ENCODE peak calls at places on chromosomes 7 and 10, in ten cellular contexts. One of them, this sample, is unnamed. For H3K4me1, the result is how much of the 10 kb centered on the place peaks cover.

GRCh38 chr7:15602236-15602635 is 40.4 kb upstream of the AGMO start:
- DNase-seq in spleen: no peak
- DNase-seq in transverse colon: no peak
- DNase-seq in Peyer's patch: no peak
- DNase-seq in prostate gland: no peak
- DNase-seq in keratinocyte: no peak
- DNase-seq in mammary epithelial cell: no peak
- DNase-seq in mucosa of descending colon: no peak
- DNase-seq in neural progenitor cell: no peak
- DNase-seq in testis: no peak
- DNase-seq in this sample: no peak

GRCh38 chr10:88286030-88286429 is 297.1 kb downstream of the RNLS start:
- DNase-seq in spleen: no peak
- DNase-seq in transverse colon: no peak
- DNase-seq in Peyer's patch: no peak
- DNase-seq in prostate gland: no peak
- DNase-seq in keratinocyte: no peak
- DNase-seq in mammary epithelial cell: no peak
- DNase-seq in mucosa of descending colon: no peak
- DNase-seq in neural progenitor cell: no peak
- DNase-seq in testis: no peak
- DNase-seq in this sample: no peak

GRCh38 chr7:128827248-128827958 is 2.8 kb upstream of the FLNC start:
- DNase-seq in spleen: no peak
- DNase-seq in transverse colon: no peak
- DNase-seq in Peyer's patch: no peak
- DNase-seq in prostate gland: no peak
- DNase-seq in keratinocyte: no peak
- DNase-seq in mammary epithelial cell: no peak
- DNase-seq in mucosa of descending colon: no peak
- DNase-seq in neural progenitor cell: peak
- DNase-seq in testis: no peak
- DNase-seq in this sample: no peak

GRCh38 chr7:101163281-101164070 is 1.9 kb downstream of the VGF start:
- DNase-seq in spleen: peak
- DNase-seq in transverse colon: no peak
- DNase-seq in Peyer's patch: no peak
- DNase-seq in prostate gland: no peak
- DNase-seq in keratinocyte: no peak
- DNase-seq in mammary epithelial cell: peak
- DNase-seq in mucosa of descending colon: no peak
- DNase-seq in neural progenitor cell: peak
- DNase-seq in testis: peak
- DNase-seq in this sample: no peak

GRCh38 chr7:15684036-15684815 is 2.3 kb downstream of the MEOX2 start:
- DNase-seq in spleen: no peak
- DNase-seq in transverse colon: no peak
- DNase-seq in Peyer's patch: no peak
- DNase-seq in prostate gland: no peak
- DNase-seq in keratinocyte: no peak
- DNase-seq in mammary epithelial cell: no peak
- DNase-seq in mucosa of descending colon: no peak
- DNase-seq in neural progenitor cell: no peak
- DNase-seq in testis: no peak
- DNase-seq in this sample: no peak

GRCh38 chr10:99534939-99535763 is 2.4 kb downstream of the NKX2-3 start:
- DNase-seq in spleen: no peak
- DNase-seq in transverse colon: peak
- DNase-seq in Peyer's patch: no peak
- DNase-seq in prostate gland: no peak
- DNase-seq in keratinocyte: no peak
- DNase-seq in mammary epithelial cell: peak
- DNase-seq in mucosa of descending colon: peak
- DNase-seq in neural progenitor cell: peak
- DNase-seq in testis: no peak
- DNase-seq in this sample: no peak

GRCh38 chr10:104099274-104099673 is 13.6 kb upstream of the COL17A1 start:
- DNase-seq in spleen: no peak
- DNase-seq in transverse colon: no peak
- DNase-seq in Peyer's patch: no peak
- DNase-seq in prostate gland: no peak
- DNase-seq in keratinocyte: no peak
- DNase-seq in mammary epithelial cell: no peak
- DNase-seq in mucosa of descending colon: no peak
- DNase-seq in neural progenitor cell: no peak
- DNase-seq in testis: no peak
- DNase-seq in this sample: no peak

GRCh38 chr7:133529861-133530260 is 277.0 kb downstream of the EXOC4 start:
- DNase-seq in spleen: no peak
- DNase-seq in transverse colon: no peak
- DNase-seq in Peyer's patch: no peak
- DNase-seq in prostate gland: no peak
- DNase-seq in keratinocyte: no peak
- DNase-seq in mammary epithelial cell: no peak
- DNase-seq in mucosa of descending colon: no peak
- DNase-seq in neural progenitor cell: no peak
- DNase-seq in testis: no peak
- DNase-seq in this sample: no peak

GRCh38 chr10:132849546-132850031 is 63.6 kb upstream of the NKX6-2 start:
- DNase-seq in spleen: peak
- DNase-seq in transverse colon: no peak
- DNase-seq in Peyer's patch: peak
- DNase-seq in prostate gland: no peak
- DNase-seq in keratinocyte: no peak
- DNase-seq in mammary epithelial cell: no peak
- DNase-seq in mucosa of descending colon: no peak
- DNase-seq in neural progenitor cell: no peak
- DNase-seq in testis: peak
- DNase-seq in this sample: no peak

GRCh38 chr10:129790710-129791446 is 173.2 kb downstream of the EBF3 start:
- DNase-seq in spleen: peak
- DNase-seq in transverse colon: no peak
- DNase-seq in Peyer's patch: no peak
- DNase-seq in prostate gland: no peak
- DNase-seq in keratinocyte: no peak
- DNase-seq in mammary epithelial cell: no peak
- DNase-seq in mucosa of descending colon: no peak
- DNase-seq in neural progenitor cell: no peak
- DNase-seq in testis: no peak
- DNase-seq in this sample: no peak

GRCh38 chr10:69620625-69621024 is 9.4 kb upstream of the FAM241B start:
- DNase-seq in spleen: no peak
- DNase-seq in transverse colon: no peak
- DNase-seq in Peyer's patch: no peak
- DNase-seq in prostate gland: no peak
- DNase-seq in keratinocyte: no peak
- DNase-seq in mammary epithelial cell: no peak
- DNase-seq in mucosa of descending colon: no peak
- DNase-seq in neural progenitor cell: no peak
- DNase-seq in testis: no peak
- DNase-seq in this sample: no peak

GRCh38 chr10:3852147-3852904 is 67.3 kb upstream of the KLF6 start:
- DNase-seq in spleen: peak
- DNase-seq in transverse colon: peak
- DNase-seq in Peyer's patch: peak
- DNase-seq in prostate gland: peak
- DNase-seq in keratinocyte: peak
- DNase-seq in mammary epithelial cell: peak
- DNase-seq in mucosa of descending colon: peak
- DNase-seq in neural progenitor cell: no peak
- DNase-seq in testis: peak
- DNase-seq in this sample: peak

GRCh38 chr7:47337531-47337930 is 244.4 kb downstream of the TNS3 start:
- DNase-seq in spleen: peak
- DNase-seq in transverse colon: no peak
- DNase-seq in Peyer's patch: peak
- DNase-seq in prostate gland: no peak
- DNase-seq in keratinocyte: no peak
- DNase-seq in mammary epithelial cell: no peak
- DNase-seq in mucosa of descending colon: no peak
- DNase-seq in neural progenitor cell: no peak
- DNase-seq in testis: no peak
- DNase-seq in this sample: no peak

GRCh38 chr7:28595081-28595480 is 182.8 kb downstream of the CREB5 start:
- DNase-seq in spleen: no peak
- DNase-seq in transverse colon: no peak
- DNase-seq in Peyer's patch: no peak
- DNase-seq in prostate gland: no peak
- DNase-seq in keratinocyte: no peak
- DNase-seq in mammary epithelial cell: no peak
- DNase-seq in mucosa of descending colon: no peak
- DNase-seq in neural progenitor cell: no peak
- DNase-seq in testis: no peak
- DNase-seq in this sample: no peak

GRCh38 chr7:66664590-66665293 is 36.1 kb downstream of the KCTD7 start:
- DNase-seq in spleen: peak
- DNase-seq in transverse colon: no peak
- DNase-seq in Peyer's patch: no peak
- DNase-seq in prostate gland: no peak
- DNase-seq in keratinocyte: no peak
- DNase-seq in mammary epithelial cell: no peak
- DNase-seq in mucosa of descending colon: no peak
- DNase-seq in neural progenitor cell: no peak
- DNase-seq in testis: no peak
- DNase-seq in this sample: no peak

GRCh38 chr7:114986805-114987204 is 64.9 kb downstream of the MDFIC start:
- DNase-seq in spleen: no peak
- DNase-seq in transverse colon: no peak
- DNase-seq in Peyer's patch: no peak
- DNase-seq in prostate gland: no peak
- DNase-seq in keratinocyte: no peak
- DNase-seq in mammary epithelial cell: no peak
- DNase-seq in mucosa of descending colon: no peak
- DNase-seq in neural progenitor cell: no peak
- DNase-seq in testis: no peak
- DNase-seq in this sample: no peak
- H3K4me1 ChIP-seq in spleen: under half
- H3K4me1 ChIP-seq in transverse colon: under half
- H3K4me1 ChIP-seq in Peyer's patch: under half
- H3K4me1 ChIP-seq in prostate gland: under half
- H3K4me1 ChIP-seq in keratinocyte: under half
- H3K4me1 ChIP-seq in mammary epithelial cell: under half
- H3K4me1 ChIP-seq in mucosa of descending colon: under half
- H3K4me1 ChIP-seq in neural progenitor cell: under half
- H3K4me1 ChIP-seq in testis: under half
- H3K4me1 ChIP-seq in this sample: under half

GRCh38 chr10:43407576-43408330 is 1.2 kb downstream of the HNRNPF start:
- DNase-seq in spleen: peak
- DNase-seq in transverse colon: peak
- DNase-seq in Peyer's patch: peak
- DNase-seq in prostate gland: peak
- DNase-seq in keratinocyte: no peak
- DNase-seq in mammary epithelial cell: peak
- DNase-seq in mucosa of descending colon: peak
- DNase-seq in neural progenitor cell: peak
- DNase-seq in testis: peak
- DNase-seq in this sample: peak
- TF ChIP-seq CTCF in spleen: peak
- TF ChIP-seq CTCF in transverse colon: peak
- TF ChIP-seq CTCF in Peyer's patch: peak
- TF ChIP-seq CTCF in prostate gland: peak
- TF ChIP-seq CTCF in keratinocyte: peak
- TF ChIP-seq CTCF in mammary epithelial cell: peak
- TF ChIP-seq CTCF in mucosa of descending colon: no peak
- TF ChIP-seq CTCF in neural progenitor cell: peak
- TF ChIP-seq CTCF in testis: no peak
- TF ChIP-seq CTCF in this sample: no peak

GRCh38 chr7:6256709-6257535 is 15.5 kb downstream of the CYTH3 start:
- DNase-seq in spleen: peak
- DNase-seq in transverse colon: peak
- DNase-seq in Peyer's patch: no peak
- DNase-seq in prostate gland: no peak
- DNase-seq in keratinocyte: no peak
- DNase-seq in mammary epithelial cell: peak
- DNase-seq in mucosa of descending colon: no peak
- DNase-seq in neural progenitor cell: no peak
- DNase-seq in testis: no peak
- DNase-seq in this sample: peak
- H3K4me1 ChIP-seq in spleen: under half
- H3K4me1 ChIP-seq in transverse colon: under half
- H3K4me1 ChIP-seq in Peyer's patch: under half
- H3K4me1 ChIP-seq in prostate gland: under half
- H3K4me1 ChIP-seq in keratinocyte: under half
- H3K4me1 ChIP-seq in mammary epithelial cell: under half
- H3K4me1 ChIP-seq in mucosa of descending colon: under half
- H3K4me1 ChIP-seq in neural progenitor cell: under half
- H3K4me1 ChIP-seq in testis: under half
- H3K4me1 ChIP-seq in this sample: under half

GRCh38 chr10:66882271-66882670 is 43.6 kb upstream of the LRRTM3 start:
- DNase-seq in spleen: no peak
- DNase-seq in transverse colon: no peak
- DNase-seq in Peyer's patch: no peak
- DNase-seq in prostate gland: no peak
- DNase-seq in keratinocyte: no peak
- DNase-seq in mammary epithelial cell: no peak
- DNase-seq in mucosa of descending colon: no peak
- DNase-seq in neural progenitor cell: no peak
- DNase-seq in testis: no peak
- DNase-seq in this sample: no peak

GRCh38 chr10:66880292-66880691 is 45.5 kb upstream of the LRRTM3 start:
- DNase-seq in spleen: no peak
- DNase-seq in transverse colon: no peak
- DNase-seq in Peyer's patch: no peak
- DNase-seq in prostate gland: no peak
- DNase-seq in keratinocyte: no peak
- DNase-seq in mammary epithelial cell: no peak
- DNase-seq in mucosa of descending colon: no peak
- DNase-seq in neural progenitor cell: no peak
- DNase-seq in testis: no peak
- DNase-seq in this sample: no peak

GRCh38 chr10:66880826-66881225 is 45.0 kb upstream of the LRRTM3 start:
- DNase-seq in spleen: no peak
- DNase-seq in transverse colon: no peak
- DNase-seq in Peyer's patch: no peak
- DNase-seq in prostate gland: no peak
- DNase-seq in keratinocyte: no peak
- DNase-seq in mammary epithelial cell: no peak
- DNase-seq in mucosa of descending colon: no peak
- DNase-seq in neural progenitor cell: no peak
- DNase-seq in testis: no peak
- DNase-seq in this sample: no peak

GRCh38 chr10:66877359-66877758 is 48.5 kb upstream of the LRRTM3 start:
- DNase-seq in spleen: no peak
- DNase-seq in transverse colon: no peak
- DNase-seq in Peyer's patch: no peak
- DNase-seq in prostate gland: no peak
- DNase-seq in keratinocyte: no peak
- DNase-seq in mammary epithelial cell: no peak
- DNase-seq in mucosa of descending colon: peak
- DNase-seq in neural progenitor cell: no peak
- DNase-seq in testis: no peak
- DNase-seq in this sample: no peak

DNA sequence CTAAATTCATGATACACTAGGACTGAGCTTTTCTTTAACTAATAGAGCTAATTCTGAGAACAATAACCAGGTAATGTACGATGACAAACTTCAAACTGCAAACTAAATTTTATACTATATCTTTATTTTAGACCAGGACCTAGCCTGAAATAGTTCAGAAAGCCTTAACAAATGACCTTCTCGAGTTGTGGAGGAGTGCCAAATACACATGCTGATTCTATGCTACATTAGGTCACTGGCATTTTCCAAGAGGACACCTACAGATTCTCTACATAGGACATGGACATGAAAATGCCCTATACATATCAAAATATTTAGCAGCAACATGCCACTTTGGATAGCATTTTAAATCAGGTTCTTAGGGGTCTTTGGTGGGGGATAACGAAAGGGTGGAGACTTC is 44.0 kb upstream of the LRRTM3 start:
- DNase-seq in spleen: no peak
- DNase-seq in transverse colon: no peak
- DNase-seq in Peyer's patch: no peak
- DNase-seq in prostate gland: no peak
- DNase-seq in keratinocyte: no peak
- DNase-seq in mammary epithelial cell: no peak
- DNase-seq in mucosa of descending colon: no peak
- DNase-seq in neural progenitor cell: no peak
- DNase-seq in testis: no peak
- DNase-seq in this sample: no peak
- TF ChIP-seq CTCF in spleen: no peak
- TF ChIP-seq CTCF in transverse colon: no peak
- TF ChIP-seq CTCF in Peyer's patch: no peak
- TF ChIP-seq CTCF in prostate gland: no peak
- TF ChIP-seq CTCF in keratinocyte: no peak
- TF ChIP-seq CTCF in mammary epithelial cell: no peak
- TF ChIP-seq CTCF in mucosa of descending colon: no peak
- TF ChIP-seq CTCF in neural progenitor cell: no peak
- TF ChIP-seq CTCF in testis: no peak
- TF ChIP-seq CTCF in this sample: no peak